ENCODE peak calls at places on chromosomes 7 and 10, in seven cellular contexts. T, A, J, C, B, D and V are unnamed samples.

GRCh38 chr7:27095050-27095896 is 527 bp downstream of the HOXA1 start:
- DNase-seq in T (no peak), A (no peak), J (no peak), C (peak; percentile 44), B (no peak), D (no peak), V (no peak)

GRCh38 chr7:66187894-66188293 is 17.2 kb upstream of the TPST1 start:
- DNase-seq in T (peak; percentile 49), A (no peak), J (peak; percentile 25), C (no peak), B (peak; percentile 59), D (no peak), V (no peak)

GRCh38 chr10:94630017-94630688 is 53.4 kb upstream of the CYP2C18 start:
- DNase-seq in T (no peak), A (no peak), J (no peak), C (no peak), B (no peak), D (no peak), V (no peak)

GRCh38 chr7:146635200-146636032 is 518.8 kb downstream of the CNTNAP2 start:
- DNase-seq in T (no peak), A (no peak), J (no peak), C (no peak), B (no peak), D (no peak), V (no peak)

GRCh38 chr10:132883391-132883881 is 58.9 kb downstream of the CFAP46 start:
- DNase-seq in T (no peak), A (no peak), J (peak; percentile 6), C (no peak), B (peak; percentile 21), D (no peak), V (no peak)

GRCh38 chr7:50281680-50282445 is 22.7 kb upstream of the IKZF1 start:
- DNase-seq in T (no peak), A (no peak), J (no peak), C (peak; percentile 45), B (no peak), D (no peak), V (no peak)

GRCh38 chr7:45881759-45882464 is 6.4 kb upstream of the IGFBP1 start:
- DNase-seq in T (no peak), A (no peak), J (no peak), C (no peak), B (no peak), D (no peak), V (no peak)

GRCh38 chr7:68186072-68186471 is 1189.4 kb downstream of the TYW1 start:
- DNase-seq in T (no peak), A (no peak), J (no peak), C (no peak), B (no peak), D (no peak), V (no peak)

GRCh38 chr7:7803597-7804229 is 85.3 kb upstream of the RPA3 start:
- DNase-seq in T (no peak), A (no peak), J (no peak), C (no peak), B (no peak), D (no peak), V (no peak)

GRCh38 chr7:24573554-24574338 is 494 bp downstream of the PALS2 start:
- DNase-seq in T (no peak), A (peak; percentile 56), J (peak; percentile 36), C (peak; percentile 67), B (peak; percentile 60), D (peak; percentile 15), V (no peak)

GRCh38 chr7:135710417-135711138 is 17.4 kb downstream of the SLC13A4 start:
- DNase-seq in T (no peak), A (peak; percentile 6), J (no peak), C (peak; percentile 9), B (no peak), D (no peak), V (peak; percentile 32)

GRCh38 chr7:24991333-24991732 is 11.4 kb upstream of the OSBPL3 start:
- DNase-seq in T (no peak), A (no peak), J (no peak), C (no peak), B (no peak), D (no peak), V (no peak)

GRCh38 chr10:3852147-3852904 is 67.3 kb upstream of the KLF6 start:
- DNase-seq in T (peak; percentile 97), A (no peak), J (no peak), C (peak; percentile 85), B (no peak), D (no peak), V (no peak)

GRCh38 chr10:93579089-93579488 is 12.6 kb downstream of the FFAR4 start:
- DNase-seq in T (no peak), A (no peak), J (no peak), C (no peak), B (no peak), D (no peak), V (no peak)